ENCODE peak calls at places on chromosomes 11 and 22, in nine cellular contexts. Q is H4; L is GM12891; X is upper lobe of right lung; S is cardiac septum; R is stimulated activated CD4-positive, alpha-beta T cell treated with anti-CD3 and anti-CD28 coated beads, Interleukin-1b, Interleukin-23, amount 100 ng/mL, for 1 hour; C is AG08396; P is colonic mucosa; F is astrocyte of the hippocampus. K is an unnamed sample.

GRCh38 chr11:124115782-124116616 is 749 bp downstream of the VWA5A start:
- DNase-seq in Q (no peak), L (no peak), X (peak), S (no peak), R (no peak), C (peak), P (peak), F (peak), K (no peak)

GRCh38 chr22:23054531-23055257 is 15.6 kb upstream of the GNAZ start:
- DNase-seq in Q (no peak), L (no peak), X (peak), S (peak), R (no peak), C (no peak), P (peak), F (no peak), K (no peak)

GRCh38 chr11:45413156-45413833 is 127.2 kb upstream of the SYT13 start:
- DNase-seq in Q (no peak), L (no peak), X (no peak), S (peak), R (no peak), C (no peak), P (no peak), F (no peak), K (no peak)

GRCh38 chr11:1942541-1943260 is 4.4 kb upstream of the MRPL23 start:
- DNase-seq in Q (no peak), L (no peak), X (peak), S (peak), R (no peak), C (no peak), P (no peak), F (no peak), K (no peak)

GRCh38 chr22:22085702-22086500 is 103.3 kb upstream of the TOP3B start:
- DNase-seq in Q (no peak), L (no peak), X (no peak), S (no peak), R (no peak), C (peak), P (no peak), F (peak), K (no peak)

GRCh38 chr11:33895752-33896137 is 3.9 kb upstream of the LMO2 start:
- DNase-seq in Q (no peak), L (no peak), X (no peak), S (no peak), R (no peak), C (no peak), P (no peak), F (no peak), K (no peak)

GRCh38 chr11:46930089-46930488 is 6.5 kb upstream of the CSTPP1 start:
- DNase-seq in Q (peak), L (no peak), X (no peak), S (no peak), R (no peak), C (no peak), P (no peak), F (peak), K (no peak)

GRCh38 chr11:10612217-10612862 is 43.9 kb upstream of the LYVE1 start:
- DNase-seq in Q (no peak), L (no peak), X (no peak), S (no peak), R (no peak), C (no peak), P (no peak), F (no peak), K (no peak)

GRCh38 chr11:61742391-61742790 is 10.0 kb upstream of the MYRF start:
- DNase-seq in Q (no peak), L (no peak), X (peak), S (no peak), R (no peak), C (no peak), P (peak), F (no peak), K (no peak)

GRCh38 chr22:35170716-35171697 is 86.3 kb upstream of the HMGXB4 start:
- DNase-seq in Q (no peak), L (no peak), X (peak), S (no peak), R (no peak), C (no peak), P (no peak), F (no peak), K (no peak)

GRCh38 chr11:35412285-35412684 is 7.1 kb downstream of the SLC1A2 start:
- DNase-seq in Q (peak), L (no peak), X (no peak), S (no peak), R (no peak), C (peak), P (no peak), F (peak), K (no peak)

GRCh38 chr11:64538501-64538951 is 52.5 kb upstream of the SLC22A12 start:
- DNase-seq in Q (no peak), L (no peak), X (peak), S (no peak), R (no peak), C (no peak), P (no peak), F (no peak), K (no peak)

GRCh38 chr11:130940706-130941105 is 24.4 kb upstream of the SNX19 start:
- DNase-seq in Q (no peak), L (no peak), X (no peak), S (no peak), R (no peak), C (no peak), P (no peak), F (no peak), K (no peak)

GRCh38 chr11:120499088-120499487 is 12.5 kb upstream of the GRIK4 start:
- DNase-seq in Q (no peak), L (no peak), X (no peak), S (no peak), R (no peak), C (no peak), P (no peak), F (no peak), K (no peak)

GRCh38 chr11:34214961-34215805 is 109.8 kb downstream of the NAT10 start:
- DNase-seq in Q (peak), L (no peak), X (no peak), S (no peak), R (peak), C (no peak), P (no peak), F (peak), K (no peak)

GRCh38 chr11:114269498-114269897 is 26.7 kb upstream of the NNMT start:
- DNase-seq in Q (no peak), L (no peak), X (no peak), S (no peak), R (no peak), C (no peak), P (no peak), F (no peak), K (no peak)

GRCh38 chr11:60768202-60768601 is 11.5 kb downstream of the MS4A15 start:
- DNase-seq in Q (no peak), L (no peak), X (peak), S (no peak), R (no peak), C (no peak), P (no peak), F (no peak), K (no peak)

GRCh38 chr11:43649501-43649900 is 31.0 kb upstream of the HSD17B12 start:
- DNase-seq in Q (no peak), L (no peak), X (no peak), S (no peak), R (no peak), C (no peak), P (no peak), F (no peak), K (no peak)

GRCh38 chr11:69880041-69880802 is 61.0 kb upstream of the FGF3 start:
- DNase-seq in Q (no peak), L (no peak), X (peak), S (peak), R (no peak), C (no peak), P (no peak), F (no peak), K (no peak)

GRCh38 chr11:117621226-117621625 is 175.8 kb downstream of the DSCAML1 start:
- DNase-seq in Q (no peak), L (no peak), X (no peak), S (no peak), R (no peak), C (no peak), P (peak), F (peak), K (no peak)

GRCh38 chr11:108870373-108871020 is 205.6 kb downstream of the DDX10 start:
- DNase-seq in Q (no peak), L (no peak), X (no peak), S (no peak), R (no peak), C (peak), P (no peak), F (peak), K (no peak)

GRCh38 chr11:66589996-66590675 is 2.7 kb downstream of the CCDC87 start:
- DNase-seq in Q (no peak), L (no peak), X (no peak), S (no peak), R (no peak), C (no peak), P (no peak), F (no peak), K (no peak)

GRCh38 chr11:556857-557256 is 3.7 kb downstream of the LMNTD2 start:
- DNase-seq in Q (no peak), L (no peak), X (no peak), S (no peak), R (no peak), C (no peak), P (no peak), F (no peak), K (no peak)

GRCh38 chr11:32643526-32643925 is 59.9 kb downstream of the EIF3M start:
- DNase-seq in Q (no peak), L (no peak), X (no peak), S (no peak), R (no peak), C (no peak), P (no peak), F (no peak), K (no peak)

GRCh38 chr22:47392729-47393128 is 630.3 kb downstream of the TBC1D22A start:
- DNase-seq in Q (no peak), L (no peak), X (peak), S (no peak), R (no peak), C (no peak), P (no peak), F (no peak), K (no peak)

GRCh38 chr11:134048028-134048427 is 20.8 kb upstream of the JAM3 start:
- DNase-seq in Q (no peak), L (no peak), X (peak), S (peak), R (no peak), C (no peak), P (no peak), F (no peak), K (no peak)

GRCh38 chr11:86069408-86070086 is 663 bp upstream of the PICALM start:
- DNase-seq in Q (peak), L (no peak), X (no peak), S (no peak), R (no peak), C (peak), P (peak), F (peak), K (no peak)

GRCh38 chr11:848988-849824 is 6.6 kb downstream of the TSPAN4 start:
- DNase-seq in Q (no peak), L (no peak), X (no peak), S (no peak), R (no peak), C (no peak), P (no peak), F (no peak), K (no peak)

GRCh38 chr11:134656861-134657540 is 245.0 kb upstream of the B3GAT1 start:
- DNase-seq in Q (no peak), L (no peak), X (peak), S (peak), R (no peak), C (no peak), P (peak), F (no peak), K (no peak)

GRCh38 chr11:115626414-115626813 is 122.2 kb upstream of the CADM1 start:
- DNase-seq in Q (no peak), L (no peak), X (no peak), S (no peak), R (no peak), C (no peak), P (no peak), F (no peak), K (no peak)

GRCh38 chr22:26460202-26460601 is 23.4 kb downstream of the HPS4 start:
- DNase-seq in Q (no peak), L (no peak), X (no peak), S (no peak), R (no peak), C (no peak), P (no peak), F (no peak), K (no peak)

K was measured in esophagus squamous epithelium.